ENCODE peak calls at places on chromosomes 3 and 15, in seven cellular contexts. V, P, I, E, H, X and Z are unnamed samples.

GRCh38 chr3:29718661-29719065 is 437.8 kb downstream of the RBMS3 start:
- DNase-seq in V (no peak), I (no peak), P (no peak), X (no peak), H (no peak), E (no peak), Z (no peak)

GRCh38 chr3:30495172-30496124 is 111.0 kb upstream of the TGFBR2 start:
- DNase-seq in H (no peak), P (no peak), I (no peak), E (no peak), X (no peak), V (no peak), Z (no peak)

GRCh38 chr3:58249358-58250092 is 11.9 kb downstream of the ABHD6 start:
- DNase-seq in V (no peak), H (no peak), E (no peak), X (no peak), P (no peak), I (no peak), Z (no peak)

GRCh38 chr15:84605225-84605882 is 4.5 kb downstream of the ZSCAN2 start:
- DNase-seq in P (no peak), H (no peak), E (no peak), I (peak; percentile 33), V (no peak), X (no peak), Z (no peak)

GRCh38 chr15:79172801-79173460 is 82.4 kb upstream of the RASGRF1 start:
- DNase-seq in X (no peak), E (no peak), I (no peak), P (no peak), V (no peak), H (no peak), Z (no peak)

GRCh38 chr15:75436861-75437260 is 14.6 kb downstream of the SIN3A start:
- DNase-seq in X (no peak), V (no peak), E (no peak), P (no peak), I (no peak), H (no peak), Z (no peak)

GRCh38 chr3:196985298-196985697 is 16.7 kb upstream of the PIGZ start:
- DNase-seq in I (peak; percentile 19), P (no peak), X (no peak), V (no peak), H (no peak), E (no peak), Z (no peak)

GRCh38 chr15:73752817-73753214 is 335 bp downstream of the INSYN1 start:
- DNase-seq in E (no peak), V (no peak), P (no peak), I (no peak), H (no peak), X (no peak), Z (no peak)

GRCh38 chr15:55695432-55695831 is 47.5 kb downstream of the PRTG start:
- DNase-seq in P (no peak), I (no peak), X (no peak), H (no peak), V (no peak), E (no peak), Z (no peak)

GRCh38 chr15:57862761-57863160 is 156.2 kb downstream of the POLR2M start:
- DNase-seq in V (no peak), X (no peak), P (no peak), H (no peak), I (no peak), E (no peak), Z (no peak)

GRCh38 chr3:8624612-8625011 is 20.0 kb downstream of the SSUH2 start:
- DNase-seq in E (no peak), P (no peak), H (no peak), V (no peak), I (peak; percentile 60), X (no peak), Z (no peak)

GRCh38 chr3:86830566-86830965 is 160.4 kb downstream of the VGLL3 start:
- DNase-seq in I (no peak), V (no peak), X (no peak), E (no peak), P (no peak), H (no peak), Z (no peak)

GRCh38 chr15:37220949-37221670 is 120.8 kb upstream of the MEIS2 start:
- DNase-seq in V (no peak), E (no peak), H (no peak), X (no peak), I (no peak), P (no peak), Z (no peak)

GRCh38 chr15:56718560-56718959 is 14.7 kb downstream of the ZNF280D start:
- DNase-seq in H (no peak), P (no peak), V (no peak), E (no peak), I (no peak), X (no peak), Z (no peak)

GRCh38 chr15:96583671-96584070 is 253.2 kb downstream of the NR2F2 start:
- DNase-seq in H (no peak), P (no peak), E (no peak), I (no peak), X (no peak), V (no peak), Z (no peak)

GRCh38 chr15:92848852-92849598 is 51.1 kb upstream of the CHD2 start:
- DNase-seq in V (no peak), H (no peak), I (no peak), E (no peak), P (no peak), X (no peak), Z (no peak)

GRCh38 chr3:186459108-186459467 is 85.1 kb downstream of the CRYGS start:
- DNase-seq in H (no peak), P (no peak), X (no peak), V (no peak), E (no peak), I (no peak), Z (no peak)

GRCh38 chr3:61804782-61805181 is 243.4 kb downstream of the PTPRG start:
- DNase-seq in I (no peak), E (no peak), P (no peak), X (no peak), V (no peak), H (no peak), Z (no peak)
- H3K4me1 ChIP-seq in I (no peaks in the 10 kb centered on the region), E (peaks cover 84% of the 10 kb centered on the region), P (no peaks in the 10 kb centered on the region), X (peaks cover 20% of the 10 kb centered on the region), V (no peaks in the 10 kb centered on the region), H (peaks cover 12% of the 10 kb centered on the region), Z (peaks cover 12% of the 10 kb centered on the region)

DNA sequence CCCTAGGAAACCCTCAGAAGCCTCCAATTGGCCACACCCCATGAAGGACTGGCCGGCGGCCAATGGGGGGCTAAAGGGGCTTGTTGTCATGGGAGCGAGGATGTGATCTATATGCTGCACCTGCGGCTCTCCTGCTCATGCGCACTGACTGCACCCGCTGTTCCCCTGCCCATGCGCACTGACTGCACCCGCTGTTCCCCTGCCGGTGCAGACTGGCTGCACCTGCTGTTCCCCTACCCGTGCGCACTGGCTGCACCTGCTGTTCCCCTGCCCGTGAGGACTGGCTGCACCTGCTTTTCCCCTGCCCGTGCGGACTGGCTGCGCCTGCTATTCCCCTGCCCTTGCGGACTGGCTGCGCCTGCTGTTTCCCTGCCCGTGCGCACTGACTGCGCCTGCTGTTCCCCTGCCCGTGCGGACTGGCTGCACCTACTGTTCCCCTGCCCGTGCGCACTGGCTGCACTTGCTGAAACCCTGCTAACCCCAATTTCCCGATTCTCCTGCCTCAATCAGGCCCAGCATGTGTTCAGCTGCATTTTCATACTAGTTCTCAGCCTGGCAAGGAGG is 16.8 kb upstream of the MCCC1 start:
- DNase-seq in H (peak; percentile 79), V (peak; percentile 7), X (peak; percentile 69), I (no peak), P (no peak), E (no peak), Z (no peak)
- H3K4me3 ChIP-seq in H (no peak overlapping the region), V (peak overlapping the region; percentile 37), X (no peak overlapping the region), I (no peak overlapping the region), P (no peak overlapping the region), E (peak overlapping the region; percentile 28), Z (no peak overlapping the region)

DNA sequence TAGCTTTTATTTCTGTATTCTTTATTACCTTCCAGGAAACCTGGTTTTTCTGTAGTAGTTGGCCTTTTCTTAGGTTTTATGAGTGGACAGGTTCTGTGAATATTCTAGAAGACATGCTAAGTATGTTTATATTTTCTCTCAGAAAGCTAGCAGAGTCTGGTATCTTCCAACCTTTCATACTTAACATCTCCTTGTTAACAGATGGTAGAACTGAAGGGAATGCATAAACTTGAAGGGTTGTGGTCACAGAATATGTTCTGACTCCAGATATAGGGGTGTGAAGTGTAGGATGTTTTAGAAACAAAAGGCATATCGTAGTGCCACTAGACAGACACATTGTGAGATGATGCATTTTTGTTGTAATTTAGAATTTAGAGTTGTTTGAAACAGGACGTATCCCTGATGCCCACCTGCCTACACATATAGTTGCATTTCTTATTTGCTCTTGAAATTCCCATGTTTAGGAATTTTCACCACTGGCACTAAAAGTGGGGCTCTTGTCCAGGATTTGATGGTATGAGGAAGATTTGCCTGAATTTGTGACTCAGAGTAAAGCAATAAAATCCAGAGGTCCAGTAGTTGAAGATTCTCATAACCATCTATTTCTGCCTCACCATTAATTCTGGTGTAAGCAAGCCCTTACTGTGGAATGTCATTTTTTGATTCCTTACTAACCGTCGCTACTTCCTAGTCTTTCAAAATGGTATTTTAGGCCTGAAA is 274.5 kb downstream of the FEZF2 start:
- DNase-seq in I (no peak), H (no peak), V (no peak), E (no peak), X (no peak), P (no peak), Z (no peak)
- H3K4me1 ChIP-seq in I (no peaks in the 10 kb centered on the region), H (no peaks in the 10 kb centered on the region), V (no peaks in the 10 kb centered on the region), E (peaks cover 66% of the 10 kb centered on the region), X (no peaks in the 10 kb centered on the region), P (no peaks in the 10 kb centered on the region), Z (no peaks in the 10 kb centered on the region)

GRCh38 chr3:112676659-112677234 is 35.8 kb upstream of the CCDC80 start:
- DNase-seq in X (no peak), E (peak; percentile 53), H (peak; percentile 78), V (peak; percentile 61), I (peak; percentile 80), P (peak; percentile 47), Z (peak; percentile 83)
- H3K4me3 ChIP-seq in X (no peak overlapping the region), E (no peak overlapping the region), H (no peak overlapping the region), V (no peak overlapping the region), I (no peak overlapping the region), P (no peak overlapping the region), Z (no peak overlapping the region)

DNA sequence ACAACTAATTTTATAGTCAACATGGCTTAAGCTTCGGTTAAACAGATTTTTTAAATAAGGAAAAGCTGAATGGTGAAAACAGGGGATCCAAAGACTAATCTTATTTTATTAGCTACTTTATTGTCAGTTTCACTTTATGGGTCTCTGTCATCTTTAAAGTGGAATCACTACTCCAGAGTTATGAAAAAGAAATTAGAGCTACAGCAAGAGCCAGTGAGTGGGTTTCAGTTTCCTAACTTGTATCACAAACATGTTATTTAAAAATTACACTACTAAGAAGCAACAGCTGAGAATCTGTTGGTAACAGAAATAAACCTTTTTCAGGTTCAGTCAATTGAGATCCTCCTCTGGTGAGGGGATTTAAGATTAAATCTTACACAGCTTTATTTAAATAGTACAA is 10.0 kb downstream of the PHC3 start:
- DNase-seq in V (no peak), H (no peak), I (no peak), X (no peak), P (no peak), E (no peak), Z (no peak)
- H3K4me1 ChIP-seq in V (peaks cover 42% of the 10 kb centered on the region), H (no peaks in the 10 kb centered on the region), I (no peaks in the 10 kb centered on the region), X (peaks cover 14% of the 10 kb centered on the region), P (peaks cover 22% of the 10 kb centered on the region), E (peaks cover 36% of the 10 kb centered on the region), Z (peaks cover 3% of the 10 kb centered on the region)